ENCODE peak calls at places on chromosomes 4 and X, in nine cellular contexts. O is GDM1; U is COR-L47; F is stimulated activated CD4-positive, alpha-beta T cell treated with anti-CD3 and anti-CD28 coated beads, Interleukin-1b, Interleukin-23, amount 100 ng/mL, for 4 hours; X is SJSA1; R is tibial artery; E is D341Med; B is activated CD8-positive, alpha-beta T cell treated with anti-CD3 and anti-CD28 coated beads, Interleukin-2, amount 10 ng/mL, durations not matched to agents 7 days and 5 days; V is stimulated activated naive CD4-positive, alpha-beta T cell. W is an unnamed sample.

GRCh38 chr4:116346750-116347149 is 738.6 kb downstream of the TRAM1L1 start:
- DNase-seq in U (no peak), R (no peak), V (no peak), E (no peak), B (no peak), O (no peak), X (no peak), F (no peak), W (no peak)

GRCh38 chr4:175422331-175422730 is 389.7 kb downstream of the GPM6A start:
- DNase-seq in U (no peak), F (no peak), R (no peak), V (no peak), B (no peak), X (peak; percentile 55), O (no peak), E (no peak), W (no peak)

GRCh38 chr4:129344058-129344457 is 248.1 kb downstream of the C4orf33 start:
- DNase-seq in X (no peak), F (no peak), E (peak; percentile 57), R (no peak), B (peak; percentile 21), U (peak; percentile 20), O (no peak), V (no peak), W (peak; percentile 34)

GRCh38 chr4:153622093-153622492 is 62.0 kb upstream of the TLR2 start:
- DNase-seq in R (no peak), X (no peak), B (no peak), F (no peak), U (no peak), V (no peak), E (no peak), O (no peak), W (no peak)

GRCh38 chrX:40154853-40155616 is 57.3 kb upstream of the BCOR start:
- DNase-seq in B (no peak), E (peak; percentile 83), R (peak; percentile 87), V (no peak), X (peak; percentile 22), U (peak; percentile 32), O (peak; percentile 13), F (no peak), W (peak; percentile 87)

GRCh38 chr4:100367451-100367850 is 150.4 kb downstream of the EMCN start:
- DNase-seq in F (no peak), B (no peak), O (no peak), R (no peak), X (no peak), E (no peak), V (no peak), U (no peak), W (no peak)

GRCh38 chr4:101835121-101835904 is 44.8 kb downstream of the BANK1 start:
- DNase-seq in U (peak; percentile 63), F (no peak), E (no peak), O (no peak), R (no peak), B (no peak), V (no peak), X (peak; percentile 62), W (peak; percentile 26)

GRCh38 chr4:54625391-54625790 is 32.4 kb upstream of the KIT start:
- DNase-seq in E (no peak), R (no peak), O (no peak), B (no peak), U (no peak), V (no peak), X (no peak), F (no peak), W (no peak)

GRCh38 chr4:173522160-173522873 is 7.7 kb downstream of the HAND2 start:
- DNase-seq in X (peak; percentile 24), E (peak; percentile 76), V (no peak), O (no peak), U (no peak), F (no peak), R (peak; percentile 95), B (peak; percentile 33), W (peak; percentile 73)

GRCh38 chrX:118718737-118719136 is 8.7 kb upstream of the IL13RA1 start:
- DNase-seq in F (no peak), O (peak; percentile 9), E (no peak), X (no peak), R (no peak), V (no peak), U (no peak), B (no peak), W (no peak)

W was measured in SK-N-SH.